ENCODE peak calls at places on chromosomes 5 and 9, in ten cellular contexts. V, S, O, Y, P, F, C, W, H and M are unnamed samples.

GRCh38 chr9:6757988-6758417 is 230 bp downstream of the KDM4C start:
- DNase-seq in V (no peak), S (no peak), O (no peak), Y (no peak), P (no peak), F (no peak), C (no peak), W (no peak), H (peak), M (no peak)

GRCh38 chr9:79387091-79387490 is 184.7 kb upstream of the TLE4 start:
- DNase-seq in V (no peak), S (no peak), O (no peak), Y (no peak), P (peak), F (no peak), C (no peak), W (no peak), H (no peak), M (no peak)

GRCh38 chr9:127918201-127919107 is 1.6 kb upstream of the ST6GALNAC4 start:
- DNase-seq in V (peak), S (no peak), O (no peak), Y (peak), P (peak), F (no peak), C (peak), W (no peak), H (no peak), M (no peak)

GRCh38 chr9:81562221-81563019 is 126.9 kb downstream of the TLE1 start:
- DNase-seq in V (peak), S (peak), O (no peak), Y (no peak), P (peak), F (peak), C (peak), W (no peak), H (no peak), M (no peak)

GRCh38 chr9:114570742-114571141 is 16.8 kb upstream of the ATP6V1G1 start:
- DNase-seq in V (no peak), S (no peak), O (no peak), Y (no peak), P (no peak), F (no peak), C (no peak), W (no peak), H (no peak), M (no peak)

GRCh38 chr9:37471942-37472679 is 6.9 kb upstream of the ZBTB5 start:
- DNase-seq in V (peak), S (peak), O (no peak), Y (no peak), P (peak), F (no peak), C (peak), W (no peak), H (no peak), M (no peak)

GRCh38 chr5:115838885-115839518 is 2.4 kb downstream of the ATG12 start:
- DNase-seq in V (peak), S (no peak), O (no peak), Y (peak), P (peak), F (no peak), C (peak), W (no peak), H (no peak), M (peak)

GRCh38 chr9:83036043-83036442 is 26.9 kb downstream of the RASEF start:
- DNase-seq in V (no peak), S (no peak), O (no peak), Y (no peak), P (no peak), F (no peak), C (no peak), W (no peak), H (no peak), M (no peak)

GRCh38 chr9:72680593-72681317 is 159.3 kb downstream of the TMC1 start:
- DNase-seq in V (no peak), S (no peak), O (no peak), Y (no peak), P (no peak), F (no peak), C (no peak), W (no peak), H (no peak), M (no peak)

GRCh38 chr5:175236176-175236575 is 207.8 kb downstream of the DRD1 start:
- DNase-seq in V (no peak), S (no peak), O (no peak), Y (no peak), P (no peak), F (no peak), C (no peak), W (no peak), H (no peak), M (no peak)

GRCh38 chr9:133115604-133116345 is 5.3 kb downstream of the RALGDS start:
- DNase-seq in V (no peak), S (peak), O (no peak), Y (peak), P (peak), F (no peak), C (no peak), W (no peak), H (peak), M (no peak)

GRCh38 chr5:81909677-81910076 is 62.1 kb upstream of the ATG10 start:
- DNase-seq in V (no peak), S (no peak), O (no peak), Y (no peak), P (no peak), F (no peak), C (no peak), W (no peak), H (no peak), M (no peak)